ENCODE peak calls at places on chromosomes 5 and 9, in eight cellular contexts. M is HEK293T, Z is SJSA1, E is B cell, T is AG10803, Q is islet precursor cell, W is cardiac fibroblast, A is AG09309. C is an unnamed sample.

GRCh38 chr5:113090336-113091106 is 113.9 kb downstream of the DCP2 start:
- DNase-seq in M (no peak), T (no peak), W (peak), Z (no peak), E (no peak), A (no peak), Q (no peak), C (no peak)

GRCh38 chr9:90832251-90832650 is 30.6 kb downstream of the SYK start:
- DNase-seq in T (no peak), E (no peak), A (no peak), Q (peak), W (no peak), M (no peak), Z (no peak), C (no peak)

GRCh38 chr9:104958756-104959155 is 30.8 kb upstream of the ABCA1 start:
- DNase-seq in W (peak), M (no peak), E (no peak), A (no peak), T (no peak), Q (no peak), Z (no peak), C (no peak)

GRCh38 chr5:124436294-124436693 is 310.1 kb downstream of the ZNF608 start:
- DNase-seq in Z (no peak), Q (no peak), E (no peak), M (no peak), W (no peak), T (no peak), A (no peak), C (no peak)

GRCh38 chr9:20044686-20045085 is 255.8 kb upstream of the SLC24A2 start:
- DNase-seq in Q (no peak), A (no peak), E (no peak), M (no peak), W (no peak), Z (no peak), T (no peak), C (no peak)

GRCh38 chr5:143713331-143714032 is 98.5 kb upstream of the HMHB1 start:
- DNase-seq in Z (no peak), A (peak), E (no peak), W (peak), Q (no peak), T (peak), M (no peak), C (no peak)

GRCh38 chr5:14097998-14098471 is 45.1 kb upstream of the TRIO start:
- DNase-seq in T (peak), Q (no peak), Z (no peak), A (peak), M (no peak), W (peak), E (no peak), C (no peak)

GRCh38 chr9:129202613-129203555 is 24.8 kb upstream of the IER5L start:
- DNase-seq in A (no peak), W (peak), T (peak), M (peak), E (peak), Z (peak), Q (peak), C (peak)

GRCh38 chr5:132767150-132767549 is 9.9 kb downstream of the SEPTIN8 start:
- DNase-seq in E (no peak), Z (no peak), A (no peak), W (no peak), Q (peak), T (no peak), M (no peak), C (no peak)

GRCh38 chr5:126449751-126450271 is 26.6 kb downstream of the GRAMD2B start:
- DNase-seq in M (no peak), A (no peak), E (peak), T (peak), W (peak), Z (peak), Q (no peak), C (no peak)

GRCh38 chr9:76534031-76534430 is 75.0 kb downstream of the GCNT1 start:
- DNase-seq in Z (no peak), M (no peak), T (peak), E (no peak), Q (no peak), W (peak), A (peak), C (no peak)

GRCh38 chr9:82621446-82621845 is 441.5 kb downstream of the RASEF start:
- DNase-seq in E (no peak), Q (no peak), T (no peak), M (no peak), Z (no peak), A (no peak), W (no peak), C (no peak)

GRCh38 chr9:124282442-124283231 is 24.9 kb downstream of the NEK6 start:
- DNase-seq in T (no peak), A (no peak), W (peak), Z (peak), E (no peak), M (no peak), Q (no peak), C (no peak)

GRCh38 chr5:1882337-1883119 is at the start of gene IRX4:
- DNase-seq in W (peak), Q (no peak), A (no peak), E (no peak), Z (no peak), T (no peak), M (peak), C (peak)

GRCh38 chr9:131405858-131406566 is 12.1 kb downstream of the PRRC2B start:
- DNase-seq in T (no peak), E (no peak), Z (no peak), W (no peak), M (no peak), A (no peak), Q (peak), C (no peak)

GRCh38 chr5:148957591-148958202 is 105.2 kb downstream of the SH3TC2 start:
- DNase-seq in Q (no peak), W (peak), T (peak), E (peak), Z (peak), M (peak), A (no peak), C (no peak)

GRCh38 chr9:119044801-119045200 is 324.4 kb downstream of the BRINP1 start:
- DNase-seq in M (no peak), Z (no peak), T (peak), Q (no peak), W (no peak), A (no peak), E (no peak), C (no peak)

GRCh38 chr5:44729536-44729935 is 79.2 kb upstream of the MRPS30 start:
- DNase-seq in M (no peak), Z (no peak), Q (no peak), W (no peak), A (no peak), E (no peak), T (no peak), C (no peak)

GRCh38 chr5:171840066-171840465 is 54.4 kb downstream of the SMIM23 start:
- DNase-seq in A (no peak), T (no peak), E (no peak), M (peak), W (no peak), Q (no peak), Z (no peak), C (no peak)

GRCh38 chr9:99103909-99104458 is 929 bp upstream of the TGFBR1 start:
- DNase-seq in E (no peak), W (peak), M (no peak), Q (no peak), A (no peak), Z (no peak), T (peak), C (no peak)

GRCh38 chr5:151257731-151258715 is 5.0 kb downstream of the GM2A start:
- DNase-seq in W (no peak), Q (peak), E (peak), A (no peak), T (peak), Z (no peak), M (no peak), C (no peak)

GRCh38 chr9:131019387-131020239 is 10.6 kb downstream of the LAMC3 start:
- DNase-seq in Z (no peak), T (peak), M (no peak), W (no peak), A (peak), Q (no peak), E (no peak), C (no peak)

GRCh38 chr5:16881253-16881652 is 54.8 kb downstream of the MYO10 start:
- DNase-seq in Z (no peak), A (no peak), E (no peak), Q (no peak), W (no peak), T (no peak), M (no peak), C (no peak)

GRCh38 chr5:146825033-146825432 is 53.5 kb downstream of the PPP2R2B start:
- DNase-seq in T (peak), W (peak), Q (peak), E (no peak), A (no peak), M (peak), Z (no peak), C (no peak)

GRCh38 chr9:99105152-99106043 is 485 bp downstream of the TGFBR1 start:
- DNase-seq in W (peak), Q (peak), M (peak), A (peak), Z (peak), E (peak), T (peak), C (no peak)

GRCh38 chr5:56167522-56167921 is 65.6 kb downstream of the ANKRD55 start:
- DNase-seq in W (no peak), A (no peak), Z (peak), M (no peak), T (no peak), Q (no peak), E (no peak), C (no peak)

GRCh38 chr9:91143642-91144041 is 218.1 kb downstream of the AUH start:
- DNase-seq in A (no peak), T (no peak), W (no peak), M (no peak), E (no peak), Z (no peak), Q (no peak), C (no peak)

C was measured in HCT116.